ENCODE peak calls at places on chromosomes 6 and 20, in four cellular contexts. M, R, C and I are unnamed samples. For H3K4me1, the result is how much of the 10 kb centered on the place peaks cover.

GRCh38 chr6:135675026-135675425 is 176.5 kb upstream of the PDE7B start:
- DNase-seq in M (no peak), R (no peak), C (no peak), I (no peak)

GRCh38 chr20:44911264-44911921 is 1.5 kb downstream of the PABPC1L start:
- DNase-seq in M (peak), R (no peak), C (peak), I (no peak)

GRCh38 chr20:51760905-51761544 is 7.2 kb downstream of the ATP9A start:
- DNase-seq in M (no peak), R (peak), C (no peak), I (no peak)

GRCh38 chr20:18902181-18902725 is 88.7 kb downstream of the SCP2D1 start:
- DNase-seq in M (no peak), R (no peak), C (no peak), I (no peak)

GRCh38 chr20:57079016-57080005 is 187.1 kb downstream of the BMP7 start:
- DNase-seq in M (no peak), R (no peak), C (no peak), I (no peak)

GRCh38 chr6:145587342-145587741 is 148.0 kb downstream of the EPM2A start:
- DNase-seq in M (no peak), R (no peak), C (no peak), I (no peak)

GRCh38 chr6:38137609-38138008 is 318.1 kb downstream of the ZFAND3 start:
- DNase-seq in M (no peak), R (no peak), C (no peak), I (no peak)

GRCh38 chr6:97322811-97323210 is 39.8 kb upstream of the MMS22L start:
- DNase-seq in M (no peak), R (no peak), C (no peak), I (no peak)

GRCh38 chr6:5671162-5671561 is 335.6 kb downstream of the NRN1 start:
- DNase-seq in M (no peak), R (no peak), C (no peak), I (no peak)

GRCh38 chr20:22745194-22745500 is 160.8 kb upstream of the FOXA2 start:
- DNase-seq in M (no peak), R (no peak), C (no peak), I (no peak)

GRCh38 chr6:118377711-118378414 is 170.2 kb upstream of the PLN start:
- DNase-seq in M (no peak), R (no peak), C (no peak), I (no peak)

GRCh38 chr6:45427632-45428031 is 49.9 kb upstream of the SUPT3H start:
- DNase-seq in M (no peak), R (no peak), C (no peak), I (no peak)

GRCh38 chr20:5191829-5192569 is 65.2 kb downstream of the CDS2 start:
- DNase-seq in M (no peak), R (peak), C (peak), I (no peak)

GRCh38 chr6:15544321-15544900 is 118.4 kb downstream of the DTNBP1 start:
- DNase-seq in M (no peak), R (no peak), C (no peak), I (no peak)

GRCh38 chr6:24431045-24431451 is 28.3 kb downstream of the MRS2 start:
- DNase-seq in M (no peak), R (peak), C (peak), I (no peak)

GRCh38 chr6:6395581-6396197 is 75.2 kb upstream of the F13A1 start:
- DNase-seq in M (no peak), R (no peak), C (no peak), I (no peak)

GRCh38 chr6:123454448-123454847 is 182.3 kb downstream of the TRDN start:
- DNase-seq in M (no peak), R (no peak), C (no peak), I (no peak)
- H3K4me1 ChIP-seq in M (under half), R (under half), C (under half), I (under half)

GRCh38 chr6:110950443-110950842 is 8.1 kb upstream of the GTF3C6 start:
- DNase-seq in M (no peak), R (no peak), C (no peak), I (no peak)
- H3K27ac ChIP-seq in M (no peak), R (no peak), C (no peak), I (no peak)

DNA sequence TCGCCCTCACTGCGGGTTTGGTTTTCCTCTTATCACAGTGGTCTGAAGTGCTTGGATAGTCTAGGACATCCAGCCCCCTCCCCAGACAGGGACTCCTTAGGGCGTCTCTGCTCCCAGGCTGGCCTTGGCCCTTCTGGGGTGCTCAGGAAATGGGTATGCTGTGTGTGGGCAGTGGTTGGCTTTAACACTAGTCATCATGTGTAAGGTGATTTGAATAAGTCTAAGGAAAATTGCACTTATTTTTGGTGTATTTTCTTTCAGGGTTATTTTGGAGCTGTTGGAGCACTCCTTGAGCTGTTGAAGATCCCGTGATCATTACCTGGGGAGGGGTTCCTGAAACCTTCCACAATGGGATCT is 33.8 kb downstream of the PANK2 start:
- DNase-seq in M (no peak), R (no peak), C (no peak), I (no peak)
- H3K4me1 ChIP-seq in M (half or more), R (under half), C (under half), I (under half)

GRCh38 chr6:35686873-35687557 is 1.7 kb downstream of the FKBP5 start:
- DNase-seq in M (no peak), R (no peak), C (no peak), I (no peak)
- H3K27ac ChIP-seq in M (peak), R (peak), C (peak), I (peak)

DNA sequence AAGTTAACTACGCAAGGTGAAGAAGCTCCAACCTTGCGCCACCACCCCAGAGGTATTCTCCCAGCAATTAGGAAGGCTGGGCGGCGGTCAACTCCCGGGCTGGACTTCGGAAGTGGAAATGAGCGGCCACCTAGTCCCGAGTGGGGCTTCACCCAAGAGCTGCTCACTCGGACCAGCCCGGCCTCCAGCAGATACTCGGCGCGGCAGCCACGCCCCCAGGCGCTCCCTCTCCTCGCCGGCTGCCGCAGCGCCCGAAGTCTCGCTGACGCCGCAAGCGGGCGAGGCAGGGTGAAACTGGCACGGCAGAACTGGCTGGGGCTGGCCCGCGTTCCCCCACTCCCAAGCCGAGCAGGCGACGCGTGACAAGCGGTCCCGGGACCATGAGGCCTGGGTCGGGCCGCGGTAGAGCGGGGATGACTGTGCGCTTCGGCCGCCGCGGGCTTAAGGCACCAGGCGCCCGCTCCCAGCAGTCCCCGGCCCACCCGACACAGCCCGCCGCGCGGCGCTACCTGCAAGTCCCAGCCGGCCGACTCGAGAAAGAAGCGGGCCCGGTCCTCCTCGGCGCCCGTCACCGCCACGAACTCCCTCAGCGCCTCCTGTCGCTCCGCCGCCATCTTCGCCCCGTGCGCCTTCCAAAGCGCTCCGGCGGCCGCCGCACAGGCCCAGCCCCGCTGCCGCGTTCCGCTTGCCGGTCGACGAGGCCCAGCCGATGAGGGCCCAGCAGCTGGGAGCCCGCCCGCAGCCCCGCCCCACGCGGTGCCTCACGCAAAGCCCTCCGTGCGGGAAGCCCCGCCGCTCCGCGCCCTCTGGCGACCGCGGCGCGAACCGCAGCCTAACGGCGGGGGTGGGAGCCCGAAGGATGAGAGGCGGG is at the start of gene NSFL1C:
- DNase-seq in M (peak), R (no peak), C (peak), I (peak)
- H3K4me1 ChIP-seq in M (half or more), R (under half), C (under half), I (under half)